ENCODE peak calls at places on chromosomes 12 and 14, in six cellular contexts. V is AG04449, Y is AG04450, W is transverse colon, E is fibroblast of villous mesenchyme, R is right atrium auricular region. K is an unnamed sample.

GRCh38 chr12:74431821-74432220 is 105.8 kb upstream of the ATXN7L3B start:
- DNase-seq in R (no peak), W (no peak), V (no peak), E (no peak), Y (no peak), K (no peak)

GRCh38 chr12:118377891-118378470 is 1.6 kb downstream of the SUDS3 start:
- DNase-seq in E (peak; percentile 57), V (no peak), W (peak; percentile 72), R (peak; percentile 76), Y (no peak), K (peak; percentile 65)

GRCh38 chr12:85530486-85530885 is 250.5 kb downstream of the ALX1 start:
- DNase-seq in W (peak; percentile 16), E (no peak), Y (no peak), V (no peak), R (no peak), K (no peak)

GRCh38 chr12:66072566-66072965 is 58.0 kb downstream of the LLPH start:
- DNase-seq in Y (no peak), R (no peak), E (no peak), V (no peak), W (no peak), K (no peak)

GRCh38 chr14:98382662-98383061 is 889.3 kb downstream of the BCL11B start:
- DNase-seq in R (no peak), Y (no peak), V (no peak), E (no peak), W (no peak), K (no peak)

GRCh38 chr12:50894216-50894615 is 51.5 kb downstream of the TMPRSS12 start:
- DNase-seq in E (no peak), V (no peak), W (no peak), R (no peak), Y (no peak), K (no peak)

GRCh38 chr14:75274899-75275569 is 3.6 kb upstream of the FOS start:
- DNase-seq in E (peak; percentile 95), W (peak; percentile 74), Y (no peak), V (no peak), R (peak; percentile 85), K (peak; percentile 66)

GRCh38 chr12:51262758-51263177 is 7.4 kb downstream of the SMAGP start:
- DNase-seq in W (peak; percentile 79), Y (no peak), R (no peak), V (no peak), E (peak; percentile 28), K (peak; percentile 52)

GRCh38 chr12:98885778-98886177 is 240.7 kb downstream of the APAF1 start:
- DNase-seq in R (no peak), Y (no peak), V (no peak), W (no peak), E (no peak), K (no peak)

GRCh38 chr12:115213118-115213517 is 529.1 kb upstream of the TBX3 start:
- DNase-seq in W (no peak), V (no peak), Y (no peak), E (no peak), R (no peak), K (no peak)

GRCh38 chr12:94994312-94994711 is 9.2 kb downstream of the NDUFA12 start:
- DNase-seq in E (peak; percentile 86), W (no peak), V (no peak), R (no peak), Y (no peak), K (peak; percentile 80)

GRCh38 chr14:77124345-77125274 is 17.0 kb downstream of the ZDHHC22 start:
- DNase-seq in V (no peak), W (peak; percentile 67), R (peak; percentile 61), E (peak; percentile 36), Y (no peak), K (peak; percentile 30)

GRCh38 chr14:68140111-68140741 is 320.6 kb downstream of the RAD51B start:
- DNase-seq in V (peak; percentile 94), R (peak; percentile 69), E (peak; percentile 100), W (peak; percentile 59), Y (peak; percentile 96), K (peak; percentile 97)

GRCh38 chr12:98416845-98417244 is 98.5 kb upstream of the TMPO start:
- DNase-seq in R (no peak), E (peak; percentile 74), V (no peak), Y (no peak), W (no peak), K (peak; percentile 44)

GRCh38 chr14:51298895-51299294 is 58.8 kb downstream of the TMX1 start:
- DNase-seq in R (no peak), Y (no peak), V (no peak), W (no peak), E (no peak), K (no peak)

GRCh38 chr12:50282581-50283229 is 615 bp downstream of the LIMA1 start:
- DNase-seq in E (peak; percentile 41), R (no peak), Y (peak; percentile 65), W (peak; percentile 17), V (no peak), K (peak; percentile 32)

GRCh38 chr12:86837246-86837645 is 581.1 kb upstream of the MGAT4C start:
- DNase-seq in V (no peak), E (no peak), W (no peak), R (no peak), Y (no peak), K (no peak)

GRCh38 chr12:46473634-46474201 is 101.1 kb upstream of the SLC38A2 start:
- DNase-seq in R (peak; percentile 87), Y (peak; percentile 87), E (peak; percentile 95), W (peak; percentile 75), V (peak; percentile 76), K (peak; percentile 94)

GRCh38 chr14:21039059-21039422 is 3.1 kb upstream of the RNASE7 start:
- DNase-seq in E (peak; percentile 67), R (peak; percentile 90), V (no peak), W (peak; percentile 87), Y (peak; percentile 23), K (peak; percentile 35)

GRCh38 chr12:42023733-42024494 is 120.8 kb downstream of the GXYLT1 start:
- DNase-seq in R (peak; percentile 79), W (peak; percentile 64), Y (peak; percentile 24), V (no peak), E (peak; percentile 69), K (peak; percentile 73)

GRCh38 chr14:68762944-68763831 is 29.7 kb downstream of the ZFP36L1 start:
- DNase-seq in E (peak; percentile 82), V (no peak), W (no peak), Y (no peak), R (peak; percentile 78), K (no peak)

GRCh38 chr12:95959107-95959506 is 16.0 kb downstream of the AMDHD1 start:
- DNase-seq in R (no peak), E (no peak), W (no peak), V (no peak), Y (no peak), K (peak; percentile 8)

GRCh38 chr12:44774815-44775411 is 101.2 kb downstream of the NELL2 start:
- DNase-seq in Y (no peak), V (no peak), E (no peak), R (no peak), W (peak; percentile 29), K (no peak)

GRCh38 chr14:53295985-53296582 is 143.0 kb upstream of the DDHD1 start:
- DNase-seq in W (no peak), R (no peak), Y (no peak), E (peak; percentile 59), V (no peak), K (peak; percentile 45)

GRCh38 chr14:34450958-34451357 is 11.1 kb downstream of the SPTSSA start:
- DNase-seq in Y (no peak), R (no peak), V (no peak), E (no peak), W (no peak), K (no peak)

GRCh38 chr12:94458882-94459772 is 540 bp downstream of the CEP83 start:
- DNase-seq in E (peak; percentile 18), Y (no peak), W (no peak), V (no peak), R (no peak), K (peak; percentile 60)

GRCh38 chr12:52969828-52970569 is 21.1 kb downstream of the KRT18 start:
- DNase-seq in Y (no peak), E (peak; percentile 34), W (peak; percentile 85), R (no peak), V (no peak), K (no peak)

GRCh38 chr14:58068306-58068705 is 83.7 kb downstream of the ARMH4 start:
- DNase-seq in E (no peak), W (no peak), R (no peak), Y (no peak), V (no peak), K (no peak)

GRCh38 chr14:69708586-69709169 is 58.3 kb upstream of the SRSF5 start:
- DNase-seq in Y (no peak), W (peak; percentile 29), V (no peak), R (no peak), E (no peak), K (no peak)

GRCh38 chr14:75295061-75295461 is 16.4 kb downstream of the FOS start:
- DNase-seq in W (peak; percentile 83), V (no peak), Y (no peak), E (peak; percentile 85), R (peak; percentile 82), K (peak; percentile 76)

DNA sequence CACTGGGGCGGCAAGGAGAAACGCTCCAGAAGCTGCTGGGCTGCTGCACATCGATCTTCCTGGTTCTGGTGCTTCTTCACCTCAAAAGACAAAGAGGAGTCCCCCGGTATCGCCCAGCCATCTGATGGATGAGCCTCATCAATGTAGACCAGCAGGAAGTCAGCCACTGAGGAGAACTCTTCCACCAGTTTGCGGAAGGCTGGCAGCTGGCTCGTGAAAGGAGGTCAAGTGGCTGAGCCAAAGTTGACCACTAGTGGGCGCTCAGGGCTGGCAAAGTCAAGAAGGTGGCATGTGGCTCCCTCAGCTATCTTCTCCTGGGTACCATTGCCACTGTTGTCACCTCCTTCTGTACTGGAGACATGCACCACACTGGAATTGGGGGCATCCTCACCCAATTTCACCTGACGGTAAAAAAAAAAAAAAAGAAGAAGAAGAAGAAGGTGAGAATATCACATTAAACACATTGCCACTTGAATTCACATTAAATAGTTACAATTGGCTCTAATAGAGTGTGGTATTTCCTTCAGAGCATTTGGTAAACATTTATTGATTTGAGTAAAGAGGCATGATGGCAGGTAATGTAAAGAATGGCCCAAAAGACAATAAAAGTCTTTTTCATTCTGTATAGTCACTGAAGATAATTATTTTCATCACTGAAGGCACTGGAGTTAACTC is 8.3 kb downstream of the DIO2 start:
- DNase-seq in R (no peak), V (no peak), Y (no peak), E (no peak), W (peak; percentile 10), K (no peak)
- TF ChIP-seq CTCF in R (no peak), V (peak; percentile 12), Y (peak; percentile 28), E (peak; percentile 45), W (no peak), K (peak; percentile 27)

DNA sequence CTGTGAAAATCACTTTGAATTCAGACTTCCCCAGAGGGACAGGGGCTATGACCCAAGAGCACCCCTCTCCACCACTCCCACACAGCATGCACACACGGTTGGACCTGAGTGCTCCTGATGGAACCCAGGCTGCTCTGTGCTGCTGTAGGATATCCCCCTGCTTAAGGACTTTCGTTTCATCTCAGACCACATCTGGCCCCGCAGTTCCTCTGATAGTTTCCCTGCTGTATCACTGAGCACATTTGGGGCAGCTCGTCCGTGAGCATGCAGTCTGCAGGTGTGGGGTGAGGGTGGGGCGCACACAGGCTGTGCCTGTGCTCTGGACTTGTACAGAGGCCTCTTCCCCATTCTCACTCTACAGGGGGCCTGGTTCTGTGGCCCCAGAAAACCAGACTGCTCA is 345.2 kb upstream of the FKBP4 start:
- DNase-seq in E (no peak), Y (no peak), R (no peak), V (no peak), W (no peak), K (no peak)
- H3K4me3 ChIP-seq in E (no peak overlapping the region), Y (no peak overlapping the region), R (no peak overlapping the region), V (no peak overlapping the region), W (no peak overlapping the region), K (no peak overlapping the region)

GRCh38 chr12:131882804-131883520 is 11.5 kb upstream of the ULK1 start:
- DNase-seq in Y (no peak), R (no peak), E (no peak), W (no peak), V (no peak), K (no peak)
- TF ChIP-seq CTCF in Y (no peak), R (no peak), E (no peak), W (no peak), V (no peak), K (no peak)

GRCh38 chr12:12582895-12583303 is 20.2 kb upstream of the DUSP16 start:
- DNase-seq in R (no peak), Y (no peak), E (peak; percentile 72), W (no peak), V (no peak), K (no peak)
- H3K4me3 ChIP-seq in R (no peak overlapping the region), Y (no peak overlapping the region), E (no peak overlapping the region), W (no peak overlapping the region), V (no peak overlapping the region), K (no peak overlapping the region)

K was measured in astrocyte of the spinal cord.